ENCODE peak calls at places on chromosomes 2 and 18, in four cellular contexts. One of them, this sample, is unnamed.

GRCh38 chr2:51472783-51473182 is 440.9 kb upstream of the NRXN1 start:
- DNase-seq in HCT116: no peak
- DNase-seq in colonic mucosa: no peak
- DNase-seq in fibroblast of lung: no peak
- DNase-seq in this sample: no peak

GRCh38 chr2:26971911-26972786 is 1.7 kb downstream of the MAPRE3 start:
- DNase-seq in HCT116: no peak
- DNase-seq in fibroblast of lung: no peak
- DNase-seq in colonic mucosa: no peak
- DNase-seq in this sample: peak

GRCh38 chr2:183040604-183041003 is 2.3 kb upstream of the NCKAP1 start:
- DNase-seq in colonic mucosa: no peak
- DNase-seq in HCT116: no peak
- DNase-seq in fibroblast of lung: no peak
- DNase-seq in this sample: no peak

GRCh38 chr2:78908973-78909372 is 116.5 kb upstream of the REG3G start:
- DNase-seq in HCT116: no peak
- DNase-seq in fibroblast of lung: no peak
- DNase-seq in colonic mucosa: no peak
- DNase-seq in this sample: no peak

GRCh38 chr2:74815955-74816354 is 18.0 kb upstream of the HK2 start:
- DNase-seq in fibroblast of lung: no peak
- DNase-seq in HCT116: no peak
- DNase-seq in colonic mucosa: no peak
- DNase-seq in this sample: no peak

GRCh38 chr2:2033691-2034090 is 289.4 kb upstream of the PXDN start:
- DNase-seq in colonic mucosa: no peak
- DNase-seq in HCT116: no peak
- DNase-seq in fibroblast of lung: no peak
- DNase-seq in this sample: no peak

GRCh38 chr2:8310557-8311455 is 371.1 kb upstream of the ID2 start:
- DNase-seq in HCT116: no peak
- DNase-seq in fibroblast of lung: no peak
- DNase-seq in colonic mucosa: no peak
- DNase-seq in this sample: no peak

GRCh38 chr2:230323385-230324106 is 3.4 kb upstream of the SP140L start:
- DNase-seq in fibroblast of lung: no peak
- DNase-seq in colonic mucosa: no peak
- DNase-seq in HCT116: peak
- DNase-seq in this sample: no peak

GRCh38 chr2:33475381-33476099 is 909 bp upstream of the RASGRP3 start:
- DNase-seq in colonic mucosa: peak
- DNase-seq in fibroblast of lung: peak
- DNase-seq in HCT116: peak
- DNase-seq in this sample: peak

GRCh38 chr18:63831080-63831788 is 56.0 kb downstream of the SERPINB7 start:
- DNase-seq in fibroblast of lung: peak
- DNase-seq in colonic mucosa: no peak
- DNase-seq in HCT116: no peak
- DNase-seq in this sample: no peak

GRCh38 chr2:144331652-144332355 is 188.1 kb downstream of the ZEB2 start:
- DNase-seq in colonic mucosa: peak
- DNase-seq in HCT116: peak
- DNase-seq in fibroblast of lung: no peak
- DNase-seq in this sample: no peak

GRCh38 chr2:240325006-240325653 is 110.3 kb upstream of the GPC1 start:
- DNase-seq in HCT116: no peak
- DNase-seq in colonic mucosa: no peak
- DNase-seq in fibroblast of lung: no peak
- DNase-seq in this sample: no peak

GRCh38 chr2:96527990-96528679 is 8.4 kb upstream of the ARID5A start:
- DNase-seq in colonic mucosa: no peak
- DNase-seq in fibroblast of lung: peak
- DNase-seq in HCT116: no peak
- DNase-seq in this sample: no peak

GRCh38 chr2:27652341-27652740 is 11.1 kb downstream of the SUPT7L start:
- DNase-seq in fibroblast of lung: no peak
- DNase-seq in HCT116: no peak
- DNase-seq in colonic mucosa: no peak
- DNase-seq in this sample: no peak

GRCh38 chr2:133422946-133423345 is 145.3 kb downstream of the NCKAP5 start:
- DNase-seq in fibroblast of lung: peak
- DNase-seq in colonic mucosa: no peak
- DNase-seq in HCT116: no peak
- DNase-seq in this sample: no peak

GRCh38 chr2:96430394-96430988 is 74.7 kb downstream of the NEURL3 start:
- DNase-seq in HCT116: no peak
- DNase-seq in colonic mucosa: no peak
- DNase-seq in fibroblast of lung: no peak
- DNase-seq in this sample: no peak

GRCh38 chr2:65383571-65384488 is 48.6 kb downstream of the SPRED2 start:
- DNase-seq in HCT116: no peak
- DNase-seq in fibroblast of lung: peak
- DNase-seq in colonic mucosa: peak
- DNase-seq in this sample: peak

GRCh38 chr2:165648826-165649225 is 145.2 kb downstream of the GALNT3 start:
- DNase-seq in HCT116: no peak
- DNase-seq in fibroblast of lung: no peak
- DNase-seq in colonic mucosa: no peak
- DNase-seq in this sample: no peak

GRCh38 chr2:67899187-67899586 is 163.6 kb downstream of the C1D start:
- DNase-seq in colonic mucosa: no peak
- DNase-seq in fibroblast of lung: no peak
- DNase-seq in HCT116: no peak
- DNase-seq in this sample: no peak

GRCh38 chr18:21112543-21113105 is 1.0 kb upstream of the ROCK1 start:
- DNase-seq in fibroblast of lung: peak
- DNase-seq in colonic mucosa: no peak
- DNase-seq in HCT116: no peak
- DNase-seq in this sample: no peak

GRCh38 chr2:121617042-121617599 is 32.1 kb downstream of the CLASP1 start:
- DNase-seq in fibroblast of lung: peak
- DNase-seq in HCT116: no peak
- DNase-seq in colonic mucosa: no peak
- DNase-seq in this sample: no peak

GRCh38 chr18:58226476-58226875 is 182.4 kb downstream of the NEDD4L start:
- DNase-seq in colonic mucosa: peak
- DNase-seq in fibroblast of lung: no peak
- DNase-seq in HCT116: no peak
- DNase-seq in this sample: peak

GRCh38 chr18:28854964-28855363 is 678.0 kb upstream of the CDH2 start:
- DNase-seq in HCT116: no peak
- DNase-seq in fibroblast of lung: no peak
- DNase-seq in colonic mucosa: no peak
- DNase-seq in this sample: no peak

GRCh38 chr2:86019121-86019520 is 86.6 kb downstream of the POLR1A start:
- DNase-seq in colonic mucosa: no peak
- DNase-seq in HCT116: no peak
- DNase-seq in fibroblast of lung: no peak
- DNase-seq in this sample: no peak

GRCh38 chr18:63869374-63869773 is 18.1 kb upstream of the SERPINB2 start:
- DNase-seq in colonic mucosa: no peak
- DNase-seq in HCT116: no peak
- DNase-seq in fibroblast of lung: peak
- DNase-seq in this sample: no peak

GRCh38 chr2:69915050-69915945 is at the start of gene MXD1:
- DNase-seq in HCT116: no peak
- DNase-seq in colonic mucosa: peak
- DNase-seq in fibroblast of lung: no peak
- DNase-seq in this sample: peak

GRCh38 chr18:73614812-73615211 is 532.8 kb downstream of the FBXO15 start:
- DNase-seq in fibroblast of lung: peak
- DNase-seq in colonic mucosa: no peak
- DNase-seq in HCT116: no peak
- DNase-seq in this sample: no peak

GRCh38 chr2:118148809-118149208 is 60.5 kb downstream of the INSIG2 start:
- DNase-seq in fibroblast of lung: no peak
- DNase-seq in HCT116: no peak
- DNase-seq in colonic mucosa: no peak
- DNase-seq in this sample: no peak

GRCh38 chr2:241859017-241859435 is 332 bp upstream of the PDCD1 start:
- DNase-seq in fibroblast of lung: no peak
- DNase-seq in HCT116: no peak
- DNase-seq in colonic mucosa: no peak
- DNase-seq in this sample: no peak

GRCh38 chr18:5197032-5197434 is at the start of gene AKAIN1:
- DNase-seq in HCT116: no peak
- DNase-seq in fibroblast of lung: peak
- DNase-seq in colonic mucosa: no peak
- DNase-seq in this sample: no peak

GRCh38 chr18:35029770-35030169 is 11.4 kb upstream of the MAPRE2 start:
- DNase-seq in HCT116: no peak
- DNase-seq in colonic mucosa: no peak
- DNase-seq in fibroblast of lung: peak
- DNase-seq in this sample: no peak

GRCh38 chr2:63000801-63001200 is 49.8 kb upstream of the OTX1 start:
- DNase-seq in HCT116: no peak
- DNase-seq in fibroblast of lung: peak
- DNase-seq in colonic mucosa: no peak
- DNase-seq in this sample: no peak

GRCh38 chr2:10221976-10222870 is 80.5 kb upstream of the HPCAL1 start:
- DNase-seq in fibroblast of lung: no peak
- DNase-seq in colonic mucosa: no peak
- DNase-seq in HCT116: no peak
- DNase-seq in this sample: no peak

GRCh38 chr2:205680067-205680466 is 2.2 kb upstream of the NRP2 start:
- DNase-seq in colonic mucosa: peak
- DNase-seq in fibroblast of lung: peak
- DNase-seq in HCT116: peak
- DNase-seq in this sample: peak

GRCh38 chr2:237259201-237259600 is 154.8 kb downstream of the COL6A3 start:
- DNase-seq in fibroblast of lung: no peak
- DNase-seq in colonic mucosa: no peak
- DNase-seq in HCT116: no peak
- DNase-seq in this sample: no peak

GRCh38 chr2:47073217-47073616 is 81.9 kb downstream of the STPG4 start:
- DNase-seq in colonic mucosa: no peak
- DNase-seq in HCT116: no peak
- DNase-seq in fibroblast of lung: no peak
- DNase-seq in this sample: no peak

GRCh38 chr2:47070920-47071824 is 83.9 kb downstream of the STPG4 start:
- DNase-seq in colonic mucosa: peak
- DNase-seq in fibroblast of lung: peak
- DNase-seq in HCT116: no peak
- DNase-seq in this sample: peak

GRCh38 chr2:47073641-47074040 is 81.5 kb downstream of the STPG4 start:
- DNase-seq in colonic mucosa: peak
- DNase-seq in HCT116: no peak
- DNase-seq in fibroblast of lung: no peak
- DNase-seq in this sample: no peak

GRCh38 chr2:47072728-47073191 is 82.3 kb downstream of the STPG4 start:
- DNase-seq in colonic mucosa: peak
- DNase-seq in fibroblast of lung: no peak
- DNase-seq in HCT116: no peak
- DNase-seq in this sample: peak

GRCh38 chr2:47072018-47072691 is 83.0 kb downstream of the STPG4 start:
- DNase-seq in HCT116: no peak
- DNase-seq in fibroblast of lung: peak
- DNase-seq in colonic mucosa: peak
- DNase-seq in this sample: no peak
- TF ChIP-seq CTCF in HCT116: no peak
- TF ChIP-seq CTCF in fibroblast of lung: peak
- TF ChIP-seq CTCF in colonic mucosa: no peak
- TF ChIP-seq CTCF in this sample: no peak

GRCh38 chr2:148875387-148876051 is 492 bp downstream of the KIF5C start:
- DNase-seq in colonic mucosa: no peak
- DNase-seq in HCT116: no peak
- DNase-seq in fibroblast of lung: no peak
- DNase-seq in this sample: no peak

GRCh38 chr2:148877403-148877740 is 2.3 kb downstream of the KIF5C start:
- DNase-seq in fibroblast of lung: no peak
- DNase-seq in colonic mucosa: no peak
- DNase-seq in HCT116: no peak
- DNase-seq in this sample: no peak

GRCh38 chr2:148876589-148877402 is 1.8 kb downstream of the KIF5C start:
- DNase-seq in fibroblast of lung: no peak
- DNase-seq in HCT116: no peak
- DNase-seq in colonic mucosa: peak
- DNase-seq in this sample: peak

GRCh38 chr2:148876190-148876588 is 1.2 kb downstream of the KIF5C start:
- DNase-seq in HCT116: no peak
- DNase-seq in colonic mucosa: no peak
- DNase-seq in fibroblast of lung: no peak
- DNase-seq in this sample: no peak

GRCh38 chr2:148874868-148875341 is at the start of gene KIF5C:
- DNase-seq in HCT116: peak
- DNase-seq in colonic mucosa: peak
- DNase-seq in fibroblast of lung: peak
- DNase-seq in this sample: peak
- H3K27ac ChIP-seq in HCT116: no peak
- H3K27ac ChIP-seq in colonic mucosa: no peak
- H3K27ac ChIP-seq in fibroblast of lung: no peak
- H3K27ac ChIP-seq in this sample: no peak

GRCh38 chr18:23314672-23315071 is 138.4 kb upstream of the RIOK3 start:
- DNase-seq in HCT116: no peak
- DNase-seq in fibroblast of lung: no peak
- DNase-seq in colonic mucosa: no peak
- DNase-seq in this sample: no peak

GRCh38 chr18:23306842-23307241 is 146.2 kb upstream of the RIOK3 start:
- DNase-seq in colonic mucosa: no peak
- DNase-seq in fibroblast of lung: no peak
- DNase-seq in HCT116: no peak
- DNase-seq in this sample: no peak

GRCh38 chr18:23313379-23313778 is 139.7 kb upstream of the RIOK3 start:
- DNase-seq in fibroblast of lung: no peak
- DNase-seq in colonic mucosa: no peak
- DNase-seq in HCT116: no peak
- DNase-seq in this sample: no peak

GRCh38 chr18:23307567-23308295 is 145.4 kb upstream of the RIOK3 start:
- DNase-seq in HCT116: peak
- DNase-seq in fibroblast of lung: peak
- DNase-seq in colonic mucosa: no peak
- DNase-seq in this sample: no peak

GRCh38 chr18:23311346-23312103 is 141.6 kb upstream of the RIOK3 start:
- DNase-seq in fibroblast of lung: peak
- DNase-seq in HCT116: no peak
- DNase-seq in colonic mucosa: no peak
- DNase-seq in this sample: no peak
- H3K4me3 ChIP-seq in fibroblast of lung: no peak
- H3K4me3 ChIP-seq in HCT116: no peak
- H3K4me3 ChIP-seq in colonic mucosa: no peak
- H3K4me3 ChIP-seq in this sample: no peak

GRCh38 chr2:101820519-101820918 is 123.0 kb downstream of the MAP4K4 start:
- DNase-seq in colonic mucosa: no peak
- DNase-seq in HCT116: no peak
- DNase-seq in fibroblast of lung: peak
- DNase-seq in this sample: no peak
- TF ChIP-seq CTCF in colonic mucosa: no peak
- TF ChIP-seq CTCF in HCT116: no peak
- TF ChIP-seq CTCF in fibroblast of lung: no peak
- TF ChIP-seq CTCF in this sample: no peak